ENCODE peak calls at places on chromosome 10, in nine cellular contexts. E, Z, P, L, A, I, U, X and W are unnamed samples.

GRCh38 chr10:115355162-115355760 is 262.1 kb downstream of the ATRNL1 start:
- DNase-seq in A (peak), P (peak), E (peak), X (peak), I (peak), Z (no peak), U (peak), L (no peak), W (peak)

GRCh38 chr10:6321880-6322279 is 119.1 kb downstream of the PFKFB3 start:
- DNase-seq in I (peak), E (peak), X (peak), L (no peak), U (peak), Z (no peak), A (no peak), P (no peak), W (peak)

GRCh38 chr10:47020491-47020890 is 109.3 kb downstream of the PTPN20 start:
- DNase-seq in U (peak), E (peak), L (no peak), I (no peak), X (peak), Z (no peak), A (no peak), P (no peak), W (no peak)

GRCh38 chr10:30865141-30865926 is 166.3 kb downstream of the ZNF438 start:
- DNase-seq in Z (no peak), A (no peak), U (peak), I (no peak), P (no peak), E (peak), X (peak), L (no peak), W (no peak)

GRCh38 chr10:93816123-93816747 is 58.5 kb downstream of the LGI1 start:
- DNase-seq in U (peak), A (peak), E (peak), P (peak), L (no peak), Z (no peak), X (peak), I (peak), W (peak)

GRCh38 chr10:125076891-125077643 is 83.3 kb downstream of the CTBP2 start:
- DNase-seq in I (no peak), A (no peak), U (no peak), X (peak), E (no peak), L (no peak), P (no peak), Z (no peak), W (no peak)

GRCh38 chr10:73772280-73773151 is 9.3 kb upstream of the CHCHD1 start:
- DNase-seq in X (peak), P (peak), L (peak), U (peak), Z (peak), A (peak), I (peak), E (peak), W (peak)

GRCh38 chr10:47035447-47036337 is 124.5 kb downstream of the PTPN20 start:
- DNase-seq in I (no peak), Z (peak), L (no peak), A (peak), E (no peak), P (no peak), U (no peak), X (no peak), W (no peak)

GRCh38 chr10:74293686-74294365 is 142.8 kb downstream of the ADK start:
- DNase-seq in Z (no peak), P (no peak), A (no peak), E (peak), I (peak), U (peak), X (peak), L (no peak), W (peak)

GRCh38 chr10:98074315-98074911 is 44.0 kb upstream of the CRTAC1 start:
- DNase-seq in P (peak), A (no peak), L (no peak), X (peak), U (peak), Z (no peak), I (no peak), E (peak), W (peak)

GRCh38 chr10:46557319-46558140 is 1.1 kb upstream of the GPRIN2 start:
- DNase-seq in Z (peak), I (no peak), E (no peak), X (no peak), A (peak), L (no peak), U (no peak), P (no peak), W (no peak)

GRCh38 chr10:126013489-126014281 is 117.3 kb downstream of the FANK1 start:
- DNase-seq in X (peak), L (no peak), Z (no peak), U (peak), I (peak), A (no peak), P (no peak), E (peak), W (peak)

GRCh38 chr10:17737021-17737965 is 14.7 kb upstream of the TMEM236 start:
- DNase-seq in X (peak), A (no peak), U (peak), E (peak), I (peak), Z (no peak), P (peak), L (no peak), W (peak)

GRCh38 chr10:59674211-59674836 is 35.3 kb downstream of the SLC16A9 start:
- DNase-seq in L (no peak), P (no peak), I (no peak), A (no peak), Z (no peak), E (peak), X (peak), U (peak), W (peak)

GRCh38 chr10:45235823-45236222 is 79.6 kb downstream of the OR13A1 start:
- DNase-seq in X (peak), A (no peak), L (no peak), I (no peak), E (peak), Z (no peak), U (peak), P (no peak), W (peak)

GRCh38 chr10:130807721-130808120 is 503.8 kb downstream of the TCERG1L start:
- DNase-seq in X (no peak), P (no peak), U (no peak), A (peak), L (no peak), E (no peak), I (no peak), Z (no peak), W (no peak)

GRCh38 chr10:36725581-36726520 is 399.5 kb upstream of the ANKRD30A start:
- DNase-seq in Z (peak), I (peak), L (no peak), U (peak), E (peak), A (peak), P (peak), X (peak), W (no peak)

GRCh38 chr10:97393034-97393573 is 8.0 kb downstream of the RRP12 start:
- DNase-seq in L (no peak), Z (no peak), P (no peak), U (no peak), I (no peak), A (no peak), X (no peak), E (no peak), W (no peak)

GRCh38 chr10:987635-987905 is 664 bp upstream of the GTPBP4 start:
- DNase-seq in E (peak), Z (no peak), L (no peak), P (no peak), I (no peak), U (peak), X (no peak), A (no peak), W (no peak)

GRCh38 chr10:22672594-22673392 is 41.6 kb downstream of the PIP4K2A start:
- DNase-seq in U (no peak), A (no peak), Z (no peak), E (no peak), P (no peak), L (no peak), X (peak), I (no peak), W (no peak)

GRCh38 chr10:99297033-99297432 is 32.1 kb upstream of the CNNM1 start:
- DNase-seq in I (peak), U (no peak), P (no peak), A (peak), L (no peak), Z (no peak), E (no peak), X (no peak), W (no peak)

GRCh38 chr10:66651308-66652082 is 274.3 kb upstream of the LRRTM3 start:
- DNase-seq in I (no peak), E (no peak), X (no peak), A (no peak), L (peak), Z (no peak), U (no peak), P (no peak), W (no peak)

GRCh38 chr10:22464966-22465627 is 119.8 kb downstream of the SPAG6 start:
- DNase-seq in P (no peak), A (no peak), X (no peak), E (no peak), U (no peak), I (no peak), Z (no peak), L (no peak), W (no peak)

GRCh38 chr10:132842397-132842796 is 56.5 kb upstream of the NKX6-2 start:
- DNase-seq in E (no peak), P (no peak), Z (no peak), I (no peak), X (no peak), A (no peak), L (no peak), U (no peak), W (no peak)

GRCh38 chr10:86255405-86256251 is 111.0 kb downstream of the GRID1 start:
- DNase-seq in P (no peak), X (no peak), E (no peak), U (no peak), L (no peak), A (no peak), Z (no peak), I (no peak), W (no peak)

GRCh38 chr10:108801775-108802516 is 1121.4 kb downstream of the XPNPEP1 start:
- DNase-seq in Z (no peak), X (peak), A (no peak), I (no peak), P (no peak), U (no peak), E (peak), L (no peak), W (peak)

GRCh38 chr10:5623081-5623748 is 43.2 kb downstream of the ASB13 start:
- DNase-seq in E (peak), Z (peak), L (peak), P (peak), X (peak), U (peak), I (peak), A (peak), W (peak)

GRCh38 chr10:133526957-133527588 is at the start of gene CYP2E1:
- DNase-seq in P (no peak), U (no peak), Z (no peak), A (no peak), E (no peak), L (no peak), X (no peak), I (no peak), W (no peak)

GRCh38 chr10:68684413-68684812 is 36.6 kb upstream of the CCAR1 start:
- DNase-seq in I (no peak), Z (no peak), X (no peak), A (no peak), P (no peak), U (no peak), L (no peak), E (no peak), W (no peak)

GRCh38 chr10:98030093-98030821 is at the start of gene CRTAC1:
- DNase-seq in P (no peak), Z (no peak), X (peak), A (peak), E (no peak), U (peak), I (peak), L (no peak), W (peak)

GRCh38 chr10:125151824-125152634 is 8.3 kb downstream of the CTBP2 start:
- DNase-seq in I (no peak), L (no peak), A (no peak), E (no peak), U (no peak), X (no peak), Z (no peak), P (no peak), W (no peak)

GRCh38 chr10:97062058-97062457 is 123.7 kb downstream of the SLIT1 start:
- DNase-seq in U (no peak), A (no peak), I (no peak), Z (no peak), X (no peak), P (no peak), L (no peak), E (no peak), W (no peak)

GRCh38 chr10:103775786-103776185 is 79.6 kb downstream of the SH3PXD2A start:
- DNase-seq in Z (no peak), I (no peak), P (no peak), A (no peak), E (no peak), U (no peak), X (no peak), L (no peak), W (no peak)

GRCh38 chr10:60542691-60543090 is 153.0 kb upstream of the ANK3 start:
- DNase-seq in E (peak), X (peak), A (no peak), P (no peak), I (no peak), U (peak), Z (no peak), L (no peak), W (no peak)

GRCh38 chr10:24871006-24871405 is 81.4 kb downstream of the PRTFDC1 start:
- DNase-seq in I (no peak), A (no peak), X (no peak), Z (no peak), U (no peak), L (no peak), P (no peak), E (no peak), W (no peak)
- H3K4me3 ChIP-seq in I (no peak), A (no peak), X (no peak), Z (no peak), U (no peak), L (no peak), P (no peak), E (no peak), W (no peak)

GRCh38 chr10:76040830-76041220 is 609.4 kb downstream of the LRMDA start:
- DNase-seq in P (no peak), L (no peak), Z (no peak), U (no peak), E (no peak), A (no peak), I (no peak), X (no peak), W (no peak)

GRCh38 chr10:76036962-76037361 is 605.5 kb downstream of the LRMDA start:
- DNase-seq in X (no peak), U (peak), A (no peak), E (peak), L (no peak), Z (no peak), I (peak), P (no peak), W (no peak)

GRCh38 chr10:76038696-76039095 is 607.3 kb downstream of the LRMDA start:
- DNase-seq in Z (no peak), A (no peak), E (no peak), U (no peak), P (no peak), X (no peak), L (no peak), I (no peak), W (no peak)

GRCh38 chr10:76037531-76037930 is 606.1 kb downstream of the LRMDA start:
- DNase-seq in A (no peak), X (peak), E (no peak), Z (no peak), I (no peak), U (no peak), L (no peak), P (no peak), W (no peak)

DNA sequence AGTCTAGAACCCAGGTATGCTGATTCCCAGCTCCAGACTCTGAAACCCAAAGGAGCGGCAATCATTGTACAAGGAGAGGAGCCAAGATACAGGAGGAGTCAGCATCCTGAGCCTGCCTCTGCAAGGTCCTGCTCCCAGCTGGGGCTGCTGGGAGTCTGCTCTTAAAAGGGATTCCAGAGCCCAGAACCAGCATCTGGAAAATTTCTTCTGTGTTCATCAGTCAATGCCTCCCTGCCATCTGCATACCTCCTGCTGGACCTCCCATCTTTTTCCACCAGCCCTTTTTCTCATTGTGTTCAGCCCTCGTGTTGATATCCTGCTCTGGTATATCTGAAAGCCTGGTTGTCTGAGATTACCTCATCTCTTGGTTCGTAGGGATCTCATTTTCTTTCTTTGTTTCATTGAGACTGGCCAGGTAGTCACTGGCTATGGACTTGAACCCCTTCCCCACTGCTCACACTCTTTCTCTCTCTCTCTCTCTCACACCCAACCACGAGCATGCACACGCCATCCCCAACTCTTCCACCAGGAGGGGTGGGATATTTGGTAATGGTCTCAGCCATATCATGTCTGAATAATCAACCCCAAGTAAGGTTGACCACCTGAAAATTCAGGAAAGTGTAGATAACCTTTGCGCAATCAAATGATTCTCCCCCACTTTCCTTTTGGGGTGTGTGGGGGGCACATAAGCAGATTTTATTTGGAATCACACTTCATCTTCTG is 608.8 kb downstream of the LRMDA start:
- DNase-seq in P (no peak), L (no peak), I (no peak), X (no peak), Z (no peak), E (no peak), U (no peak), A (peak), W (no peak)
- TF ChIP-seq CTCF in P (no peak), L (no peak), I (no peak), X (peak), Z (no peak), E (no peak), U (no peak), A (peak), W (no peak)

DNA sequence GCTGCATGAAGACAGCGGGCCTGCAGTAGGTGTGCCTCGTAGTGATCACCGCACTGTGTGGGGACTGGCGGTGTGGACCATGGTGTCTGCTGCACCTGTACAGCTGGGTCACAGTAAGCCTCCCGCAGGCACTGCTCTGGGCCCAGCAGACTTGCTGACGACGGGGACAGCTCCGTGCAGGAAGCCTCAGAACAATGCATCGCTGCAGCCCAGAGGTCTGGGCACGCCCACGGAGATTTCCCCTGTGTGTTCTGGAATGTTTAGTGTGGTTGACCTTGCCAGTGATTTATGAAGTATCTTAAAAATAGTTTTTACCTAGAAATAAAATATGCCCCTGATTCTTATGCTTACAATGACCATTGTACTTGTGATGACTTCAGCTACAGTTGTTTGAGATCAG is 59.1 kb upstream of the ZNF32 start:
- DNase-seq in X (peak), A (no peak), P (no peak), I (no peak), E (no peak), U (no peak), L (no peak), Z (no peak), W (no peak)
- H3K4me3 ChIP-seq in X (no peak), A (no peak), P (no peak), I (no peak), E (no peak), U (no peak), L (no peak), Z (no peak), W (no peak)

GRCh38 chr10:88531383-88532092 is 51.6 kb downstream of the RNLS start:
- DNase-seq in A (no peak), I (no peak), E (no peak), X (no peak), L (no peak), U (no peak), P (no peak), Z (no peak), W (no peak)
- TF ChIP-seq CTCF in A (no peak), I (no peak), E (no peak), X (no peak), L (no peak), U (no peak), P (no peak), Z (no peak), W (no peak)

GRCh38 chr10:122181055-122181732 is 89.9 kb upstream of the BTBD16 start:
- DNase-seq in L (no peak), P (no peak), Z (no peak), I (peak), X (peak), A (no peak), U (peak), E (peak), W (peak)
- H3K4me3 ChIP-seq in L (no peak), P (no peak), Z (no peak), I (no peak), X (no peak), A (no peak), U (no peak), E (no peak), W (no peak)

GRCh38 chr10:110221721-110222261 is 14.4 kb downstream of the MXI1 start:
- DNase-seq in L (peak), X (peak), E (peak), A (peak), P (no peak), U (peak), I (peak), Z (peak), W (peak)
- TF ChIP-seq CTCF in L (no peak), X (peak), E (peak), A (no peak), P (peak), U (peak), I (no peak), Z (peak), W (peak)

GRCh38 chr10:71695502-71696476 is 23.8 kb downstream of the C10orf105 start:
- DNase-seq in U (no peak), P (no peak), E (no peak), I (no peak), L (no peak), A (no peak), X (no peak), Z (no peak), W (no peak)
- H3K4me3 ChIP-seq in U (no peak), P (no peak), E (no peak), I (no peak), L (no peak), A (no peak), X (no peak), Z (no peak), W (no peak)

GRCh38 chr10:79308969-79309665 is 38.2 kb upstream of the PPIF start:
- DNase-seq in U (no peak), X (no peak), Z (no peak), E (no peak), L (no peak), A (no peak), P (no peak), I (no peak), W (no peak)
- TF ChIP-seq CTCF in U (no peak), X (no peak), Z (no peak), E (no peak), L (no peak), A (no peak), P (no peak), I (no peak), W (no peak)